ENCODE peak calls at places on chromosome 5, in ten cellular contexts. K, G, Z, D, T, E, S, C, R and J are unnamed samples.

GRCh38 chr5:138339086-138339456 is 1.0 kb downstream of the FAM53C start:
- DNase-seq in K (peak), G (no peak), Z (no peak), D (peak), T (no peak), E (peak), S (no peak), C (no peak), R (no peak), J (no peak)

GRCh38 chr5:114363837-114364236 is 2.0 kb downstream of the KCNN2 start:
- DNase-seq in K (no peak), G (no peak), Z (no peak), D (no peak), T (no peak), E (peak), S (no peak), C (peak), R (no peak), J (no peak)

GRCh38 chr5:19928556-19929421 is 59.2 kb downstream of the CDH18 start:
- DNase-seq in K (peak), G (no peak), Z (no peak), D (no peak), T (peak), E (no peak), S (peak), C (no peak), R (no peak), J (no peak)

GRCh38 chr5:3852154-3852930 is 256.7 kb downstream of the IRX1 start:
- DNase-seq in K (no peak), G (no peak), Z (no peak), D (no peak), T (no peak), E (no peak), S (no peak), C (no peak), R (no peak), J (no peak)

GRCh38 chr5:95843733-95844223 is 21.3 kb upstream of the GLRX start:
- DNase-seq in K (peak), G (no peak), Z (no peak), D (no peak), T (no peak), E (no peak), S (peak), C (no peak), R (no peak), J (no peak)

GRCh38 chr5:17282283-17283120 is 65.1 kb downstream of the BASP1 start:
- DNase-seq in K (no peak), G (peak), Z (no peak), D (peak), T (no peak), E (no peak), S (no peak), C (peak), R (no peak), J (no peak)

GRCh38 chr5:179168636-179169035 is 108.5 kb downstream of the ZNF354C start:
- DNase-seq in K (no peak), G (no peak), Z (no peak), D (no peak), T (no peak), E (no peak), S (no peak), C (no peak), R (no peak), J (no peak)

GRCh38 chr5:30331534-30331933 is 862.0 kb upstream of the CDH6 start:
- DNase-seq in K (no peak), G (no peak), Z (no peak), D (no peak), T (no peak), E (no peak), S (no peak), C (no peak), R (no peak), J (no peak)

GRCh38 chr5:155532621-155533314 is 519.2 kb downstream of the KIF4B start:
- DNase-seq in K (peak), G (no peak), Z (no peak), D (no peak), T (no peak), E (no peak), S (no peak), C (no peak), R (no peak), J (no peak)

GRCh38 chr5:21121213-21121612 is 1133.2 kb upstream of the CDH18 start:
- DNase-seq in K (no peak), G (no peak), Z (no peak), D (no peak), T (no peak), E (no peak), S (no peak), C (no peak), R (no peak), J (no peak)

GRCh38 chr5:133149333-133149732 is 97.5 kb downstream of the HSPA4 start:
- DNase-seq in K (no peak), G (no peak), Z (no peak), D (no peak), T (no peak), E (no peak), S (no peak), C (no peak), R (no peak), J (no peak)

GRCh38 chr5:59845733-59846132 is 47.8 kb downstream of the PDE4D start:
- DNase-seq in K (peak), G (no peak), Z (no peak), D (no peak), T (no peak), E (no peak), S (no peak), C (no peak), R (no peak), J (no peak)

GRCh38 chr5:113022661-113023060 is 46.1 kb downstream of the DCP2 start:
- DNase-seq in K (no peak), G (no peak), Z (no peak), D (no peak), T (no peak), E (no peak), S (no peak), C (no peak), R (no peak), J (no peak)

GRCh38 chr5:98770158-98770910 is 3.1 kb upstream of the RGMB start:
- DNase-seq in K (peak), G (peak), Z (peak), D (peak), T (no peak), E (peak), S (no peak), C (no peak), R (no peak), J (no peak)

GRCh38 chr5:97636766-97637165 is 453.7 kb upstream of the RIOK2 start:
- DNase-seq in K (no peak), G (no peak), Z (no peak), D (no peak), T (peak), E (no peak), S (no peak), C (no peak), R (no peak), J (no peak)

GRCh38 chr5:144469106-144469505 is 298.4 kb downstream of the KCTD16 start:
- DNase-seq in K (no peak), G (no peak), Z (no peak), D (no peak), T (no peak), E (no peak), S (peak), C (no peak), R (no peak), J (no peak)

GRCh38 chr5:89346573-89346972 is 463.6 kb upstream of the MEF2C start:
- DNase-seq in K (peak), G (no peak), Z (no peak), D (no peak), T (no peak), E (no peak), S (no peak), C (no peak), R (no peak), J (no peak)

GRCh38 chr5:31476607-31477200 is 55.2 kb downstream of the DROSHA start:
- DNase-seq in K (no peak), G (no peak), Z (no peak), D (no peak), T (no peak), E (no peak), S (no peak), C (no peak), R (no peak), J (no peak)

GRCh38 chr5:149215478-149216042 is 56.1 kb upstream of the AFAP1L1 start:
- DNase-seq in K (peak), G (no peak), Z (no peak), D (no peak), T (peak), E (no peak), S (peak), C (no peak), R (no peak), J (no peak)

GRCh38 chr5:66410056-66410455 is 186.1 kb upstream of the MAST4 start:
- DNase-seq in K (no peak), G (no peak), Z (no peak), D (no peak), T (no peak), E (no peak), S (no peak), C (no peak), R (no peak), J (no peak)

GRCh38 chr5:35780236-35780635 is 76.5 kb upstream of the IL7R start:
- DNase-seq in K (no peak), G (no peak), Z (peak), D (peak), T (no peak), E (no peak), S (no peak), C (no peak), R (no peak), J (no peak)

GRCh38 chr5:132812949-132813598 is at the start of gene SOWAHA:
- DNase-seq in K (no peak), G (no peak), Z (no peak), D (peak), T (no peak), E (peak), S (no peak), C (no peak), R (no peak), J (no peak)

GRCh38 chr5:35832757-35833156 is 23.9 kb upstream of the IL7R start:
- DNase-seq in K (no peak), G (no peak), Z (no peak), D (no peak), T (no peak), E (no peak), S (no peak), C (no peak), R (no peak), J (no peak)

GRCh38 chr5:107476783-107477182 is 194.0 kb downstream of the EFNA5 start:
- DNase-seq in K (no peak), G (no peak), Z (peak), D (peak), T (no peak), E (no peak), S (no peak), C (peak), R (no peak), J (no peak)

GRCh38 chr5:131147258-131147657 is 17.8 kb downstream of the HINT1 start:
- DNase-seq in K (no peak), G (no peak), Z (no peak), D (no peak), T (peak), E (no peak), S (no peak), C (no peak), R (no peak), J (no peak)

GRCh38 chr5:55851675-55851979 is 470 bp downstream of the IL31RA start:
- DNase-seq in K (no peak), G (no peak), Z (no peak), D (no peak), T (no peak), E (no peak), S (no peak), C (no peak), R (no peak), J (no peak)

GRCh38 chr5:173383711-173384110 is 55.5 kb upstream of the STC2 start:
- DNase-seq in K (peak), G (no peak), Z (no peak), D (no peak), T (no peak), E (no peak), S (no peak), C (no peak), R (no peak), J (no peak)

GRCh38 chr5:174523311-174524159 is 200.8 kb upstream of the MSX2 start:
- DNase-seq in K (no peak), G (no peak), Z (no peak), D (no peak), T (no peak), E (no peak), S (no peak), C (no peak), R (no peak), J (no peak)

GRCh38 chr5:180869587-180869986 is 8.5 kb upstream of the ZFP62 start:
- DNase-seq in K (no peak), G (no peak), Z (no peak), D (no peak), T (no peak), E (no peak), S (no peak), C (no peak), R (no peak), J (no peak)

GRCh38 chr5:115471674-115472073 is 72.9 kb downstream of the FEM1C start:
- DNase-seq in K (no peak), G (no peak), Z (no peak), D (no peak), T (no peak), E (no peak), S (no peak), C (no peak), R (no peak), J (no peak)

GRCh38 chr5:143217065-143217803 is 186.3 kb downstream of the NR3C1 start:
- DNase-seq in K (no peak), G (no peak), Z (no peak), D (peak), T (no peak), E (peak), S (no peak), C (no peak), R (no peak), J (no peak)

DNA sequence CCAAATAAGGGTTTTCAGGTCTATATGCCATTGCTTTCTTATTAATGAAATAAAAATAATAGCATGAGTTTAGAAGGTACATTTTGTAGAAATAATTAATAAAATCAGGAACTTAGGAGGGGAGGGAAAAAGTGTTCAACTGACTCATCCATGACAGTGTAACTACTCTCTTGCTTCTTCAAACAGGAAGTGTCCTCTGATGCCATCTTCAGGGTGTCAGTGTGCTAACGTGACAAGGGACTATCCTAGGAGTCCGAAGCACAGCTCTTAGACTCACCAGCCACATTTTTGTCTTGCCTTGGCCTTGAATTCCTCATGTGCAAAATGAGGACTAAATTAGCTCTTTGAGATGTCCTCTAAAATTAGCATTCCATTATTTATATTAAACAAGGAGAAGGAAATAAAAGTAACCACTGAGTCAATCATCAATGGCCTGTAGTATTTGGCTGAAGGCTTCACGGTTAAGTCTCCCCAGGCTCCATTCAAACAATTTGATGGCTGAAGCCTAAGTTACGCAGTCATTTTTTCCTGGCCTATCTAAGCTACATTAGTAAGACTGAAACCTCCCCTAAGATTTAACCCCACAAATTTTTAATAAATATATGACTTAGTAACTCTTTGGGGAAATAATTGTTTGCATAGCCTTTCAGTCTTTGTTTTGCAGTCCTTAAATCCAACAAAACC is 151.1 kb downstream of the ARL15 start:
- DNase-seq in K (peak), G (no peak), Z (no peak), D (no peak), T (no peak), E (peak), S (peak), C (no peak), R (no peak), J (no peak)
- TF ChIP-seq CTCF in K (peak), G (no peak), Z (no peak), D (no peak), T (no peak), E (peak), S (peak), C (no peak), R (no peak), J (no peak)

GRCh38 chr5:14244721-14245518 is 101.8 kb downstream of the TRIO start:
- DNase-seq in K (no peak), G (no peak), Z (no peak), D (no peak), T (no peak), E (no peak), S (peak), C (no peak), R (no peak), J (no peak)

GRCh38 chr5:14240366-14240765 is 97.2 kb downstream of the TRIO start:
- DNase-seq in K (peak), G (no peak), Z (no peak), D (no peak), T (no peak), E (no peak), S (peak), C (no peak), R (no peak), J (no peak)

GRCh38 chr5:14243768-14244167 is 100.6 kb downstream of the TRIO start:
- DNase-seq in K (no peak), G (no peak), Z (no peak), D (no peak), T (no peak), E (no peak), S (no peak), C (no peak), R (no peak), J (no peak)

GRCh38 chr5:14242871-14243383 is 99.8 kb downstream of the TRIO start:
- DNase-seq in K (no peak), G (no peak), Z (no peak), D (no peak), T (no peak), E (no peak), S (no peak), C (no peak), R (no peak), J (no peak)

GRCh38 chr5:14242447-14242846 is 99.3 kb downstream of the TRIO start:
- DNase-seq in K (no peak), G (no peak), Z (no peak), D (no peak), T (no peak), E (no peak), S (no peak), C (no peak), R (no peak), J (no peak)
- TF ChIP-seq CTCF in K (no peak), G (no peak), Z (no peak), D (no peak), T (no peak), E (no peak), S (no peak), C (no peak), R (no peak), J (no peak)

GRCh38 chr5:11482011-11482410 is 422.2 kb downstream of the CTNND2 start:
- DNase-seq in K (peak), G (no peak), Z (no peak), D (no peak), T (no peak), E (no peak), S (no peak), C (no peak), R (no peak), J (no peak)

GRCh38 chr5:11477786-11478185 is 426.5 kb downstream of the CTNND2 start:
- DNase-seq in K (peak), G (no peak), Z (no peak), D (no peak), T (no peak), E (no peak), S (no peak), C (no peak), R (no peak), J (no peak)

DNA sequence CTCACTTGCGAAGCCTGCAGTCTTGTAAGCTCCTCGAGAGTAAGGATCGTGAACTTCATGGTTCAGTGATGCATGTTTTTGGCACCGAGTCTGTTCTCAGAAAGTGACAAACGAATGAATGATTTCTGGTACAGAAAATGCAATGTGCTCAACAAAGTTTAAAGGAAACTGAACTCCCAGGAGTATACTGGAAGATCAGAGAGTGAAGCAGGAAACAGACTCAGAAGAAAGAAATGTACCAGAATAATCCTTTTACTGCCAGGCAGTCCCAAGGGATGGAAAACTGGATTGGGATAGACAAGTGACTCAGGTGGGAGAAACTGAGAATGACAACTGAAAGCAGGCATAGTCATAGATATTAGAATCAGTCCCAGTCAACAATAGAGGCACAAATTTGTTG is 420.6 kb downstream of the CTNND2 start:
- DNase-seq in K (peak), G (no peak), Z (no peak), D (no peak), T (no peak), E (no peak), S (no peak), C (no peak), R (no peak), J (no peak)
- TF ChIP-seq CTCF in K (no peak), G (no peak), Z (no peak), D (no peak), T (no peak), E (no peak), S (no peak), C (no peak), R (no peak), J (no peak)

DNA sequence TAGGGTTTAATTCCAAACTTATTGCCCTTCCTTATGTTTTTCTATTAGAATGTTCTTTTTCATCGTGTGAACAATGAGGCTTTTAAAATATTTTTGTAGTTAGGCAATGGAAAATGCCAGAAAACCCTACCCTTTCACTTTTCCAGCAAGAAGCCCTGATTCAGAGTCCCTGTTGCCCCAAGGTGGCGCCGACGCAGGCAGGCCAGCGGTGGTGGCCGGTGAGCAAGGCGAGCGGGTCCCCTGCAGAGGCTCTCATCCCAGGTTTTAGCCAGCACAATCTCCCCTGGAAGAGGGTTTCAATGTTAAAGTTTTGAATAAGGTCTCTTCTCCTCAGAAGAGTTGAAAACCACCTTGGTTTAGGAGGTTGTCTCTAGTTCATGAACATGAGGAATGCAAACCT is 40.8 kb upstream of the CKMT2 start:
- DNase-seq in K (no peak), G (no peak), Z (no peak), D (no peak), T (no peak), E (peak), S (no peak), C (no peak), R (no peak), J (no peak)
- TF ChIP-seq CTCF in K (no peak), G (no peak), Z (no peak), D (no peak), T (no peak), E (peak), S (no peak), C (no peak), R (no peak), J (no peak)

GRCh38 chr5:1535646-1536045 is 11.9 kb upstream of the LPCAT1 start:
- DNase-seq in K (no peak), G (no peak), Z (no peak), D (no peak), T (no peak), E (no peak), S (no peak), C (no peak), R (no peak), J (no peak)
- TF ChIP-seq CTCF in K (no peak), G (no peak), Z (no peak), D (no peak), T (no peak), E (no peak), S (no peak), C (no peak), R (no peak), J (no peak)

DNA sequence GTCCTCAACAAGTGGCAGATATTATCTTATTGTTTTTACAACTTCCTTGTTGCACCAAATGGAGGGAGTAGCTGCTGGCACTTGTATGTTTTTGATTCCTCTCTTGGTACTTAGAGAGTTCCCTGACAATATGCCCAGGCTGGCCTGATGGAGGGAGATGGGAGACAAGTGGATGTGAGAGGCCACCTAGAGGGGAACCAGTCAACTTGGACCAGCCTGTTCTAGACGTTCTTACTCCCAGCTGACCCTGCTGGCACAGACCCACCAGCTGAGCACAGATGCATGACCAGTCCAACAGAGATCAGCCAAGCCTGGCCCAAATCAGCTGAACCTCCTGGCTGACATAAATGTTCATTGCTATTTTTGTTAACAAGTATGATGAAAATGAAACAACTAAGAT is 60.9 kb upstream of the GDNF start:
- DNase-seq in K (peak), G (no peak), Z (no peak), D (no peak), T (no peak), E (peak), S (peak), C (no peak), R (no peak), J (no peak)
- TF ChIP-seq CTCF in K (peak), G (no peak), Z (no peak), D (no peak), T (peak), E (no peak), S (peak), C (no peak), R (no peak), J (no peak)